ENCODE peak calls at places on chromosomes 13 and 19, in seven cellular contexts. Q is hippocampal formation; S is GM03348; J is midbrain; F is activated CD4-positive, alpha-beta T cell treated with anti-CD3 and anti-CD28 coated beads for 36 hours; N is astrocyte of the spinal cord; K is HS-5. C is an unnamed sample.

GRCh38 chr19:20423381-20424207 is 142.0 kb downstream of the ZNF737 start:
- DNase-seq in S (peak; percentile 29), K (peak; percentile 20), J (peak; percentile 64), F (peak; percentile 61), Q (peak; percentile 8), N (peak; percentile 43), C (peak; percentile 28)

GRCh38 chr19:17681505-17682125 is 6.5 kb downstream of the UNC13A start:
- DNase-seq in N (peak; percentile 13), S (peak; percentile 74), Q (no peak), K (no peak), J (no peak), F (peak; percentile 67), C (peak; percentile 43)

GRCh38 chr13:113623491-113624234 is 34.3 kb downstream of the ATP4B start:
- DNase-seq in Q (no peak), N (no peak), F (no peak), K (no peak), S (peak; percentile 55), J (no peak), C (no peak)

GRCh38 chr13:19959141-19959830 is 759 bp downstream of the ZMYM2 start:
- DNase-seq in K (no peak), S (peak; percentile 78), F (peak; percentile 86), Q (peak; percentile 31), J (peak; percentile 51), N (peak; percentile 48), C (peak; percentile 81)

GRCh38 chr13:21849323-21849722 is 178.4 kb downstream of the FGF9 start:
- DNase-seq in K (no peak), Q (no peak), J (no peak), N (no peak), S (peak; percentile 62), F (peak; percentile 24), C (no peak)

GRCh38 chr13:74758188-74758587 is 624.0 kb upstream of the KLF12 start:
- DNase-seq in S (no peak), K (no peak), Q (no peak), F (no peak), J (no peak), N (no peak), C (no peak)

GRCh38 chr19:7953576-7953975 is 10.1 kb upstream of the TIMM44 start:
- DNase-seq in Q (no peak), J (no peak), K (no peak), F (no peak), N (no peak), S (no peak), C (no peak)

GRCh38 chr13:110396476-110396875 is 89.4 kb downstream of the COL4A2 start:
- DNase-seq in N (no peak), K (no peak), Q (no peak), J (no peak), F (no peak), S (no peak), C (no peak)

GRCh38 chr19:32692727-32693061 is 1.1 kb downstream of the NUDT19 start:
- DNase-seq in K (no peak), Q (no peak), S (no peak), J (no peak), F (peak; percentile 31), N (no peak), C (no peak)

GRCh38 chr19:54415208-54415900 is at the start of gene TTYH1:
- DNase-seq in F (peak; percentile 71), J (peak; percentile 72), N (no peak), K (no peak), S (no peak), Q (no peak), C (peak; percentile 44)

GRCh38 chr19:50332264-50333038 is 3.3 kb upstream of the KCNC3 start:
- DNase-seq in N (no peak), S (no peak), Q (no peak), J (no peak), K (no peak), F (peak; percentile 9), C (no peak)

GRCh38 chr19:48815870-48816501 is 5.2 kb upstream of the BCAT2 start:
- DNase-seq in K (no peak), Q (no peak), J (no peak), S (no peak), N (no peak), F (peak; percentile 24), C (no peak)

GRCh38 chr13:67221630-67222226 is 8.4 kb downstream of the PCDH9 start:
- DNase-seq in J (no peak), Q (no peak), S (no peak), N (no peak), F (no peak), K (no peak), C (no peak)

GRCh38 chr13:93055233-93055632 is 171.4 kb upstream of the GPC6 start:
- DNase-seq in K (no peak), N (no peak), Q (no peak), S (no peak), J (no peak), F (no peak), C (no peak)

GRCh38 chr19:14434543-14435319 is 1.6 kb downstream of the PKN1 start:
- DNase-seq in J (no peak), K (peak; percentile 36), N (peak; percentile 69), F (peak; percentile 77), Q (no peak), S (peak; percentile 86), C (no peak)

GRCh38 chr19:45200614-45201013 is 22.0 kb downstream of the BLOC1S3 start:
- DNase-seq in J (peak; percentile 30), F (no peak), N (peak; percentile 31), Q (no peak), S (no peak), K (no peak), C (no peak)

GRCh38 chr19:58572818-58573657 is at the start of gene MZF1:
- DNase-seq in K (peak; percentile 87), F (peak; percentile 100), J (no peak), Q (no peak), N (peak; percentile 100), S (peak; percentile 96), C (peak; percentile 99)

GRCh38 chr19:3481241-3482090 is 1.1 kb upstream of the SMIM24 start:
- DNase-seq in S (no peak), F (no peak), Q (no peak), J (no peak), N (no peak), K (no peak), C (no peak)

GRCh38 chr13:44493213-44493812 is 82.8 kb downstream of the TSC22D1 start:
- DNase-seq in F (no peak), K (no peak), S (no peak), N (no peak), Q (no peak), J (no peak), C (no peak)

GRCh38 chr13:48741377-48741776 is 87.6 kb downstream of the CYSLTR2 start:
- DNase-seq in K (no peak), Q (no peak), N (peak; percentile 61), J (no peak), S (no peak), F (no peak), C (no peak)

GRCh38 chr19:6084821-6085220 is 25.5 kb downstream of the RFX2 start:
- DNase-seq in Q (no peak), N (no peak), S (no peak), F (no peak), J (no peak), K (no peak), C (no peak)

GRCh38 chr19:664913-665443 is 2.0 kb upstream of the RNF126 start:
- DNase-seq in K (no peak), S (peak; percentile 89), J (peak; percentile 80), N (peak; percentile 76), Q (peak; percentile 47), F (peak; percentile 90), C (peak; percentile 83)

GRCh38 chr13:31982124-31982523 is 49.5 kb upstream of the FRY start:
- DNase-seq in Q (no peak), N (no peak), J (no peak), K (no peak), F (no peak), S (peak; percentile 12), C (no peak)

GRCh38 chr13:67353891-67354459 is 123.8 kb upstream of the PCDH9 start:
- DNase-seq in F (no peak), S (peak; percentile 11), Q (no peak), N (peak; percentile 47), J (no peak), K (no peak), C (no peak)

GRCh38 chr19:31211088-31211487 is 138.1 kb downstream of the TSHZ3 start:
- DNase-seq in Q (no peak), F (no peak), S (no peak), J (no peak), N (no peak), K (no peak), C (no peak)

GRCh38 chr13:87884874-87885273 is 213.7 kb downstream of the SLITRK5 start:
- DNase-seq in Q (peak; percentile 4), F (no peak), J (peak; percentile 6), S (no peak), N (peak; percentile 52), K (no peak), C (no peak)

GRCh38 chr19:18861917-18862316 is 30.2 kb downstream of the UPF1 start:
- DNase-seq in Q (no peak), K (no peak), F (no peak), S (no peak), J (no peak), N (no peak), C (no peak)

GRCh38 chr19:14871619-14872230 is 14.2 kb downstream of the OR7A17 start:
- DNase-seq in J (peak; percentile 26), S (peak; percentile 51), Q (peak; percentile 34), F (no peak), K (peak; percentile 26), N (peak; percentile 4), C (no peak)

GRCh38 chr19:3276341-3276799 is 51.9 kb downstream of the CELF5 start:
- DNase-seq in J (no peak), S (no peak), Q (no peak), F (peak; percentile 75), N (no peak), K (no peak), C (peak; percentile 29)

GRCh38 chr19:36051236-36051635 is 2.8 kb downstream of the THAP8 start:
- DNase-seq in J (no peak), Q (no peak), F (peak; percentile 16), N (no peak), S (no peak), K (no peak), C (no peak)

GRCh38 chr19:14073232-14073924 is 792 bp downstream of the MISP3 start:
- DNase-seq in F (peak; percentile 87), Q (peak; percentile 82), K (peak; percentile 58), J (peak; percentile 83), S (peak; percentile 81), N (peak; percentile 76), C (peak; percentile 64)

GRCh38 chr19:39199025-39199424 is 2.3 kb downstream of the NCCRP1 start:
- DNase-seq in S (peak; percentile 65), N (peak; percentile 17), K (no peak), F (no peak), Q (peak; percentile 0), J (peak; percentile 62), C (no peak)

GRCh38 chr19:54364775-54365257 is at the start of gene LAIR1:
- DNase-seq in K (no peak), Q (no peak), N (no peak), S (no peak), J (peak; percentile 16), F (peak; percentile 68), C (peak; percentile 44)

GRCh38 chr19:49638360-49638759 is 1.6 kb downstream of the RRAS start:
- DNase-seq in S (peak; percentile 44), N (no peak), F (no peak), Q (no peak), J (no peak), K (no peak), C (no peak)

GRCh38 chr13:100068532-100068931 is 20.4 kb upstream of the PCCA start:
- DNase-seq in F (no peak), K (no peak), N (no peak), J (no peak), S (no peak), Q (no peak), C (no peak)

GRCh38 chr13:20475927-20476691 is 49.5 kb downstream of the CRYL1 start:
- DNase-seq in J (no peak), F (peak; percentile 86), N (peak; percentile 43), S (no peak), K (no peak), Q (no peak), C (peak; percentile 59)

GRCh38 chr19:18468517-18468916 is 30.6 kb upstream of the ISYNA1 start:
- DNase-seq in K (no peak), S (no peak), F (no peak), Q (no peak), N (no peak), J (no peak), C (no peak)

GRCh38 chr13:41763772-41764171 is 197.1 kb downstream of the VWA8 start:
- DNase-seq in N (no peak), S (no peak), K (no peak), Q (no peak), F (no peak), J (no peak), C (no peak)

C was measured in CD8-positive, alpha-beta T cell.